ENCODE peak calls at places on chromosomes 1 and 21, in four cellular contexts. One of them, this sample, is unnamed.

GRCh38 chr1:16371725-16372124 is 4.7 kb downstream of the SZRD1 start:
- DNase-seq in OCI-LY7: no peak
- DNase-seq in heart left ventricle: no peak
- DNase-seq in hepatocyte: no peak
- DNase-seq in this sample: no peak

GRCh38 chr1:23581219-23581618 is 21.9 kb upstream of the ID3 start:
- DNase-seq in OCI-LY7: no peak
- DNase-seq in heart left ventricle: peak; percentile 78
- DNase-seq in hepatocyte: no peak
- DNase-seq in this sample: no peak

GRCh38 chr1:85467036-85467435 is 2.1 kb upstream of the DDAH1 start:
- DNase-seq in OCI-LY7: no peak
- DNase-seq in heart left ventricle: no peak
- DNase-seq in hepatocyte: no peak
- DNase-seq in this sample: no peak

GRCh38 chr1:160376525-160377131 is 9.8 kb downstream of the NHLH1 start:
- DNase-seq in OCI-LY7: peak; percentile 81
- DNase-seq in heart left ventricle: no peak
- DNase-seq in hepatocyte: peak; percentile 74
- DNase-seq in this sample: peak; percentile 75

GRCh38 chr1:83113686-83114085 is 885.2 kb downstream of the TTLL7 start:
- DNase-seq in OCI-LY7: no peak
- DNase-seq in heart left ventricle: no peak
- DNase-seq in hepatocyte: no peak
- DNase-seq in this sample: no peak

GRCh38 chr1:38872401-38873026 is 634 bp downstream of the MYCBP start:
- DNase-seq in OCI-LY7: peak; percentile 59
- DNase-seq in heart left ventricle: no peak
- DNase-seq in hepatocyte: peak; percentile 28
- DNase-seq in this sample: peak; percentile 61

GRCh38 chr1:10610901-10611600 is 136.3 kb downstream of the PEX14 start:
- DNase-seq in OCI-LY7: no peak
- DNase-seq in heart left ventricle: no peak
- DNase-seq in hepatocyte: no peak
- DNase-seq in this sample: no peak

GRCh38 chr1:39892611-39893595 is 8.8 kb downstream of the MYCL start:
- DNase-seq in OCI-LY7: no peak
- DNase-seq in heart left ventricle: no peak
- DNase-seq in hepatocyte: peak; percentile 52
- DNase-seq in this sample: no peak

GRCh38 chr1:147853391-147853790 is 49.2 kb upstream of the GJA8 start:
- DNase-seq in OCI-LY7: no peak
- DNase-seq in heart left ventricle: no peak
- DNase-seq in hepatocyte: no peak
- DNase-seq in this sample: no peak

GRCh38 chr1:161200421-161200991 is 1.7 kb upstream of the ADAMTS4 start:
- DNase-seq in OCI-LY7: no peak
- DNase-seq in heart left ventricle: no peak
- DNase-seq in hepatocyte: no peak
- DNase-seq in this sample: no peak

GRCh38 chr1:85584264-85584781 is 3.8 kb downstream of the CCN1 start:
- DNase-seq in OCI-LY7: no peak
- DNase-seq in heart left ventricle: no peak
- DNase-seq in hepatocyte: peak; percentile 58
- DNase-seq in this sample: no peak

GRCh38 chr21:46656820-46657219 is 21.3 kb downstream of the PRMT2 start:
- DNase-seq in OCI-LY7: no peak
- DNase-seq in heart left ventricle: no peak
- DNase-seq in hepatocyte: no peak
- DNase-seq in this sample: no peak

GRCh38 chr1:236522937-236523703 is 662 bp upstream of the LGALS8 start:
- DNase-seq in OCI-LY7: no peak
- DNase-seq in heart left ventricle: no peak
- DNase-seq in hepatocyte: peak; percentile 60
- DNase-seq in this sample: no peak

GRCh38 chr1:205675247-205675646 is 5.1 kb downstream of the SLC45A3 start:
- DNase-seq in OCI-LY7: no peak
- DNase-seq in heart left ventricle: no peak
- DNase-seq in hepatocyte: no peak
- DNase-seq in this sample: no peak

GRCh38 chr1:218486108-218486507 is 141.0 kb downstream of the TGFB2 start:
- DNase-seq in OCI-LY7: no peak
- DNase-seq in heart left ventricle: no peak
- DNase-seq in hepatocyte: no peak
- DNase-seq in this sample: no peak

GRCh38 chr1:58968360-58968952 is 184.6 kb upstream of the JUN start:
- DNase-seq in OCI-LY7: peak; percentile 90
- DNase-seq in heart left ventricle: peak; percentile 84
- DNase-seq in hepatocyte: peak; percentile 57
- DNase-seq in this sample: peak; percentile 49

GRCh38 chr1:22197644-22198043 is 54.7 kb upstream of the WNT4 start:
- DNase-seq in OCI-LY7: no peak
- DNase-seq in heart left ventricle: no peak
- DNase-seq in hepatocyte: no peak
- DNase-seq in this sample: no peak

GRCh38 chr21:45158491-45159423 is 84.4 kb downstream of the ADARB1 start:
- DNase-seq in OCI-LY7: peak; percentile 15
- DNase-seq in heart left ventricle: no peak
- DNase-seq in hepatocyte: no peak
- DNase-seq in this sample: no peak

GRCh38 chr1:162876751-162877150 is 15.8 kb upstream of the CCDC190 start:
- DNase-seq in OCI-LY7: no peak
- DNase-seq in heart left ventricle: no peak
- DNase-seq in hepatocyte: no peak
- DNase-seq in this sample: no peak

GRCh38 chr1:24369199-24369598 is 44.4 kb downstream of the STPG1 start:
- DNase-seq in OCI-LY7: no peak
- DNase-seq in heart left ventricle: no peak
- DNase-seq in hepatocyte: no peak
- DNase-seq in this sample: no peak

GRCh38 chr1:87144981-87145380 is 183.7 kb upstream of the LMO4 start:
- DNase-seq in OCI-LY7: no peak
- DNase-seq in heart left ventricle: no peak
- DNase-seq in hepatocyte: no peak
- DNase-seq in this sample: no peak

GRCh38 chr1:87148670-87149069 is 180.0 kb upstream of the LMO4 start:
- DNase-seq in OCI-LY7: no peak
- DNase-seq in heart left ventricle: no peak
- DNase-seq in hepatocyte: no peak
- DNase-seq in this sample: no peak

GRCh38 chr1:87146538-87146937 is 182.1 kb upstream of the LMO4 start:
- DNase-seq in OCI-LY7: no peak
- DNase-seq in heart left ventricle: no peak
- DNase-seq in hepatocyte: no peak
- DNase-seq in this sample: no peak

GRCh38 chr1:87147851-87148250 is 180.8 kb upstream of the LMO4 start:
- DNase-seq in OCI-LY7: no peak
- DNase-seq in heart left ventricle: no peak
- DNase-seq in hepatocyte: no peak
- DNase-seq in this sample: no peak

DNA sequence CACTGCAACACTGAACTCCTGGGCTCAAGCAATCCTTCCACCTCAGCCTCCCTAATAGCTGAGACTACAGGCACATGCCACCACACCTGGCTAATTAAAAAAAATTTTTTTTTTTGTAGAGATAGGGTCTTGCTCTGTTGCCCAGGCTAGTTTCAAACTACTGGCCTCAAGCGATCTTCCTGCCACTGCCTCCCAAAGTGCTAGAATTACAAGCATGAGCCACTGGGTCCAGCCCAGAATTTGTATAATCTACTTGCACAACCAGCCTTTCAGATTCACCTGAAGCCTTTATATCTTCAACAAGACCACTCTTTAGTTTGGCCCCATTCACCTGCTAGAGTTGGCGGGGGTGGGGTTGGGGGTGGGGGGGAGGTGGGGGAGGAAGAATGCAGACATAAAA is 181.7 kb upstream of the LMO4 start:
- DNase-seq in OCI-LY7: no peak
- DNase-seq in heart left ventricle: no peak
- DNase-seq in hepatocyte: no peak
- DNase-seq in this sample: no peak
- TF ChIP-seq CTCF in OCI-LY7: no peak
- TF ChIP-seq CTCF in heart left ventricle: no peak
- TF ChIP-seq CTCF in hepatocyte: no peak
- TF ChIP-seq CTCF in this sample: no peak

GRCh38 chr1:92066321-92066720 is 8.9 kb downstream of the SETSIP start:
- DNase-seq in OCI-LY7: no peak
- DNase-seq in heart left ventricle: no peak
- DNase-seq in hepatocyte: no peak
- DNase-seq in this sample: no peak

GRCh38 chr1:92070892-92071291 is 4.3 kb downstream of the SETSIP start:
- DNase-seq in OCI-LY7: no peak
- DNase-seq in heart left ventricle: no peak
- DNase-seq in hepatocyte: no peak
- DNase-seq in this sample: no peak

GRCh38 chr1:92065042-92065441 is 10.2 kb downstream of the SETSIP start:
- DNase-seq in OCI-LY7: peak; percentile 1
- DNase-seq in heart left ventricle: no peak
- DNase-seq in hepatocyte: no peak
- DNase-seq in this sample: no peak
- TF ChIP-seq CTCF in OCI-LY7: peak; percentile 37
- TF ChIP-seq CTCF in heart left ventricle: no peak
- TF ChIP-seq CTCF in hepatocyte: no peak
- TF ChIP-seq CTCF in this sample: no peak

GRCh38 chr1:180365039-180365438 is 135.0 kb downstream of the LHX4 start:
- DNase-seq in OCI-LY7: peak; percentile 10
- DNase-seq in heart left ventricle: no peak
- DNase-seq in hepatocyte: no peak
- DNase-seq in this sample: no peak
- TF ChIP-seq CTCF in OCI-LY7: peak; percentile 75
- TF ChIP-seq CTCF in heart left ventricle: no peak
- TF ChIP-seq CTCF in hepatocyte: no peak
- TF ChIP-seq CTCF in this sample: peak; percentile 22

GRCh38 chr21:30408782-30409494 is 13.1 kb downstream of the KRTAP13-1 start:
- DNase-seq in OCI-LY7: no peak
- DNase-seq in heart left ventricle: peak; percentile 54
- DNase-seq in hepatocyte: peak; percentile 81
- DNase-seq in this sample: no peak
- TF ChIP-seq CTCF in OCI-LY7: peak; percentile 55
- TF ChIP-seq CTCF in heart left ventricle: peak; percentile 10
- TF ChIP-seq CTCF in hepatocyte: peak; percentile 55
- TF ChIP-seq CTCF in this sample: peak; percentile 35

DNA sequence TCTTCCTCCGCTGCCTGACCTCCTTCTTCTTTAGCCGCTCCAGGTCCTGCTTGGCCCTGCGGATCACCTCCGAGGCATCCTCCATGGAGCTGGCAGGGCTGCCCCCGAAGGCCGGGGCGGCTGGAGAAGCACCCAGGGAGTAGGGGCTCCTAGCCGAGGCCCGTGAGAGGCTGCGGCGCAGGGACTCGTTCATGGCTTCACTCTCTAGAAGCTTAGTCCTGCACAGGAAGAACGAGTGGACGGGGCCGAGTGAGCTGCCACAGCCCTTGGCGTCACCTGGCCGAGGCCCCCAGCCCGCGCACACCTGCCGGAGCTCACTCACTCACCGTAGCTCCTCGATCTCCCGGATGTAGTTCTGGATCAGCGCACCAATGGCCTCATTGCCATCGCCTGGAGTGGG is 23.1 kb downstream of the KIF21B start:
- DNase-seq in OCI-LY7: no peak
- DNase-seq in heart left ventricle: no peak
- DNase-seq in hepatocyte: no peak
- DNase-seq in this sample: no peak
- TF ChIP-seq CTCF in OCI-LY7: no peak
- TF ChIP-seq CTCF in heart left ventricle: no peak
- TF ChIP-seq CTCF in hepatocyte: no peak
- TF ChIP-seq CTCF in this sample: no peak

GRCh38 chr1:232602622-232603021 is 27.3 kb downstream of the SIPA1L2 start:
- DNase-seq in OCI-LY7: peak; percentile 39
- DNase-seq in heart left ventricle: no peak
- DNase-seq in hepatocyte: no peak
- DNase-seq in this sample: no peak
- TF ChIP-seq CTCF in OCI-LY7: peak; percentile 66
- TF ChIP-seq CTCF in heart left ventricle: no peak
- TF ChIP-seq CTCF in hepatocyte: no peak
- TF ChIP-seq CTCF in this sample: no peak

GRCh38 chr1:216562383-216562782 is 139.1 kb upstream of the USH2A start:
- DNase-seq in OCI-LY7: no peak
- DNase-seq in heart left ventricle: no peak
- DNase-seq in hepatocyte: no peak
- DNase-seq in this sample: no peak

GRCh38 chr1:216563096-216563495 is 139.8 kb upstream of the USH2A start:
- DNase-seq in OCI-LY7: no peak
- DNase-seq in heart left ventricle: no peak
- DNase-seq in hepatocyte: no peak
- DNase-seq in this sample: no peak

GRCh38 chr1:216566809-216567208 is 143.6 kb upstream of the USH2A start:
- DNase-seq in OCI-LY7: no peak
- DNase-seq in heart left ventricle: no peak
- DNase-seq in hepatocyte: peak; percentile 20
- DNase-seq in this sample: no peak
- TF ChIP-seq CTCF in OCI-LY7: peak; percentile 55
- TF ChIP-seq CTCF in heart left ventricle: no peak
- TF ChIP-seq CTCF in hepatocyte: peak; percentile 43
- TF ChIP-seq CTCF in this sample: peak; percentile 28

GRCh38 chr1:88736633-88737248 is 52.7 kb downstream of the PKN2 start:
- DNase-seq in OCI-LY7: peak; percentile 12
- DNase-seq in heart left ventricle: no peak
- DNase-seq in hepatocyte: peak; percentile 23
- DNase-seq in this sample: no peak
- TF ChIP-seq CTCF in OCI-LY7: peak; percentile 72
- TF ChIP-seq CTCF in heart left ventricle: peak; percentile 9
- TF ChIP-seq CTCF in hepatocyte: peak; percentile 39
- TF ChIP-seq CTCF in this sample: peak; percentile 48

DNA sequence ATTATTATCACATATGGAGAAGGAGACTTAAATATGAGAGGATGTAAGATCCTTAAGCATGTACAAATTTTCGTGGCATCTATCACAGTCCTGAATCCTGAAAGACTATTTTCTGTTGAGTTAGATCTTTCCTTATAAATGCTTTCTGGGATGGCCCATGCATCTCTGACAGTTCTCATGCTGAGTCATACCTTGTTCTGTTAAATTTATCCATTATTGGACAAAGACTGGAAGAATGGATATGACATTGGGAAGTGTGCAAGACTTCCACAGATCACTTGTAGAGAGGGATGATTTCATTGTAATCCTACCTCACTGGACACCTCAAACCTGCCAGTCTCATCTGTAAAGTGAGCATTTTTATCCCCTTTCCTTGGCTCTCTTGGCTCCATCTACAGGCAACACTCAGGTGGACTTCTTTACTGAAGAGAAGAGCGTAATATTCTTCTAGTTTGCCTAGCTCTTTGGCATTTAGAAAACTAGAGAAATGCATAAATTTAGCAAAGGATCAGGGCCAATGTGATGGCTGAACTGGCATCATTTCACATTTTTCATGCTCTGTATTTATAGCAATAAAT is 128.2 kb downstream of the NFIA start:
- DNase-seq in OCI-LY7: peak; percentile 11
- DNase-seq in heart left ventricle: no peak
- DNase-seq in hepatocyte: no peak
- DNase-seq in this sample: no peak
- TF ChIP-seq CTCF in OCI-LY7: peak; percentile 37
- TF ChIP-seq CTCF in heart left ventricle: no peak
- TF ChIP-seq CTCF in hepatocyte: peak; percentile 30
- TF ChIP-seq CTCF in this sample: no peak

GRCh38 chr1:181104790-181105133 is 16.3 kb downstream of the IER5 start:
- DNase-seq in OCI-LY7: peak; percentile 51
- DNase-seq in heart left ventricle: peak; percentile 74
- DNase-seq in hepatocyte: peak; percentile 63
- DNase-seq in this sample: peak; percentile 37
- TF ChIP-seq CTCF in OCI-LY7: peak; percentile 46
- TF ChIP-seq CTCF in heart left ventricle: no peak
- TF ChIP-seq CTCF in hepatocyte: peak; percentile 16
- TF ChIP-seq CTCF in this sample: peak; percentile 18

This sample was measured in GM13977.